ENCODE peak calls at places on chromosome 13, in seven cellular contexts. F is trophoblast cell, C is adrenal gland, E is MM.1S, O is tibial nerve, B is esophagus squamous epithelium, P is fibroblast of lung. W is an unnamed sample.
A peak's percentile ranks its signal among the peaks of the same experiment; 100 is the strongest.

GRCh38 chr13:22357132-22357531 is 686.3 kb downstream of the FGF9 start:
- DNase-seq in C (peak; percentile 10), B (no peak), P (peak; percentile 47), O (no peak), F (no peak), E (no peak), W (no peak)

GRCh38 chr13:27211771-27212364 is 39.5 kb upstream of the RPL21 start:
- DNase-seq in E (no peak), C (peak; percentile 56), P (peak; percentile 67), B (no peak), F (peak; percentile 5), O (no peak), W (no peak)

GRCh38 chr13:23980160-23980551 is 82.9 kb upstream of the C1QTNF9B start:
- DNase-seq in B (peak; percentile 8), P (peak; percentile 76), C (peak; percentile 81), F (peak; percentile 96), O (peak; percentile 59), E (peak; percentile 56), W (peak; percentile 96)

GRCh38 chr13:49218493-49219051 is 1.6 kb upstream of the MLNR start:
- DNase-seq in P (peak; percentile 28), C (no peak), O (no peak), E (no peak), B (no peak), F (peak; percentile 54), W (no peak)

GRCh38 chr13:33125821-33126570 is 109.8 kb downstream of the KL start:
- DNase-seq in O (peak; percentile 53), F (peak; percentile 91), E (no peak), P (peak; percentile 95), C (peak; percentile 88), B (no peak), W (peak; percentile 71)

GRCh38 chr13:107665926-107666458 is 549.3 kb downstream of the LIG4 start:
- DNase-seq in P (no peak), E (no peak), B (no peak), F (no peak), O (no peak), C (no peak), W (no peak)

GRCh38 chr13:27395007-27395510 is 29.4 kb upstream of the GTF3A start:
- DNase-seq in E (no peak), B (no peak), O (no peak), P (no peak), F (no peak), C (no peak), W (no peak)

GRCh38 chr13:81018936-81019335 is 678.0 kb upstream of the SPRY2 start:
- DNase-seq in O (no peak), C (no peak), E (no peak), P (no peak), F (no peak), B (no peak), W (no peak)

GRCh38 chr13:96141032-96141431 is 51.1 kb downstream of the HS6ST3 start:
- DNase-seq in B (no peak), P (peak; percentile 41), C (peak; percentile 13), O (no peak), F (peak; percentile 45), E (peak; percentile 26), W (no peak)

GRCh38 chr13:56182598-56182997 is 958.1 kb upstream of the PRR20A start:
- DNase-seq in B (no peak), E (no peak), O (no peak), F (no peak), P (no peak), C (no peak), W (no peak)
- H3K9me3 ChIP-seq in B (peaks cover 12% of the 10 kb centered on the region), E (no peaks in the 10 kb centered on the region), O (no peaks in the 10 kb centered on the region), F (peaks cover 5% of the 10 kb centered on the region), P (no peaks in the 10 kb centered on the region), C (no peaks in the 10 kb centered on the region), W (no peaks in the 10 kb centered on the region)

DNA sequence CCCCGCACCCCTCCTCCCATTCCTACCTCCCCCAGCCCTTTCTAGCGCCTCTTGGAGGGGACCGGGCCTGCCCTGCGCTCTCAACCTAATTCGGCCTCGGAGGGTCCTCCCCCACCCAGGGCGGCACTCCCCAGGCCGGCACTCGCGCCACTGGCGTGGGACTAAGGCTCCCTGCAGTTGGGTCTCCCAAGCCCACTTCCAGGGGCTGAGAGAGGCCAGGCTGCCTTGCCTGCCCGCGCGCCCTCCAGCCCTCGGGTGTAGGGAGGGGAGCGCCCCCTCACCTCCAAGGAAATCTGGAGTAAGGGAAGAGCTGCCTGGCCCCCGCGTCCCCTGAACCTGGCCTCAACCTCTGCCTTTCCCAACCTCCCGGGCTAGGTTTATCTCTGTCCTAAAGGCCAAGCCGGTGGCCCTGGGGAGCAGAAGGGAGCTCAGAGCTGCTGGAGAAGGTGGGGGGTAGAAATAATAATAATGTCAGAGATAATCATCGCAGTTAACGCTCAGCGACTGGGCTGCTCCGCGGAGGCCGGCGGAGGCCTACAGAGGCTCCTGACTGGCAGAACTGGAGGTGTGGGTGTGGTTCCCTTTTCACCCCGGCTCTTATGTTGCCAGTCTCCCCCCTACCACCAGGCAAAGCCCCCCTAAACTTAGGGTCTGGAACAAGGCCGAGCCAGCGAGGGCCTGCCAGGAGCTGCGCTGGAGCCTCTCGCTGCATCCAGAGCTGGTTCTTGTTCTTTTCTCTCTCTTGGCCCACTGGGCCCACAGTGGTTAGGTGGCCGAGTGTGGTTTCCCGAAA is 9.6 kb downstream of the ZIC2 start:
- DNase-seq in O (no peak), F (no peak), C (no peak), P (no peak), B (no peak), E (no peak), W (no peak)
- H3K4me1 ChIP-seq in O (no peaks in the 10 kb centered on the region), F (no peaks in the 10 kb centered on the region), C (no peaks in the 10 kb centered on the region), P (no peaks in the 10 kb centered on the region), B (no peaks in the 10 kb centered on the region), E (no peaks in the 10 kb centered on the region), W (no peaks in the 10 kb centered on the region)

GRCh38 chr13:111539791-111540446 is 219.5 kb downstream of the TEX29 start:
- DNase-seq in F (no peak), O (no peak), E (no peak), B (no peak), P (no peak), C (no peak), W (no peak)

GRCh38 chr13:111537843-111538499 is 217.5 kb downstream of the TEX29 start:
- DNase-seq in F (no peak), C (no peak), E (no peak), B (no peak), P (no peak), O (no peak), W (no peak)

GRCh38 chr13:111537115-111537728 is 216.8 kb downstream of the TEX29 start:
- DNase-seq in E (no peak), O (no peak), P (no peak), C (no peak), B (no peak), F (no peak), W (no peak)

GRCh38 chr13:111540486-111540885 is 220.0 kb downstream of the TEX29 start:
- DNase-seq in E (no peak), F (no peak), O (no peak), C (no peak), B (no peak), P (no peak), W (no peak)

DNA sequence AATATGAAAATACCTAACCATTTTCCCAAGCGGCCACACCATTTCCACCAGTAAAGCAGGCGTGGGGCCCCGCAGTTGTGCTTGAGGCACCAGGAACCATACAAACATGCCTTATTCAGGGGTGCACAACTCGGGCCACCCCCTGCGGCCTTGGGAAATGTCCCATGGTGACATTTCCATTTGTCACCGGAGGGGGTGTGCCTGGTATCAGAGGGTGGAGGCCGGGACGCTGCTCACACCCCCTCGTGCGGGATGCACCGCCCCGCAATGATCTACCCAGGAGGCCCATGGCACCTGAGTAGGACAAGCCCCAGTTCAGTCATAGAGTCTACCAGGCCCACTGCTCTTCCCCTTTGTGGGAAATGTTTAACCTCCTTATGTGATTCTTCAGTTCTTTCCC is 218.8 kb downstream of the TEX29 start:
- DNase-seq in O (no peak), P (no peak), C (no peak), F (no peak), B (no peak), E (no peak), W (no peak)
- H3K9me3 ChIP-seq in O (no peaks in the 10 kb centered on the region), P (no peaks in the 10 kb centered on the region), C (no peaks in the 10 kb centered on the region), F (peaks cover 2% of the 10 kb centered on the region), B (no peaks in the 10 kb centered on the region), E (no peaks in the 10 kb centered on the region), W (no peaks in the 10 kb centered on the region)

DNA sequence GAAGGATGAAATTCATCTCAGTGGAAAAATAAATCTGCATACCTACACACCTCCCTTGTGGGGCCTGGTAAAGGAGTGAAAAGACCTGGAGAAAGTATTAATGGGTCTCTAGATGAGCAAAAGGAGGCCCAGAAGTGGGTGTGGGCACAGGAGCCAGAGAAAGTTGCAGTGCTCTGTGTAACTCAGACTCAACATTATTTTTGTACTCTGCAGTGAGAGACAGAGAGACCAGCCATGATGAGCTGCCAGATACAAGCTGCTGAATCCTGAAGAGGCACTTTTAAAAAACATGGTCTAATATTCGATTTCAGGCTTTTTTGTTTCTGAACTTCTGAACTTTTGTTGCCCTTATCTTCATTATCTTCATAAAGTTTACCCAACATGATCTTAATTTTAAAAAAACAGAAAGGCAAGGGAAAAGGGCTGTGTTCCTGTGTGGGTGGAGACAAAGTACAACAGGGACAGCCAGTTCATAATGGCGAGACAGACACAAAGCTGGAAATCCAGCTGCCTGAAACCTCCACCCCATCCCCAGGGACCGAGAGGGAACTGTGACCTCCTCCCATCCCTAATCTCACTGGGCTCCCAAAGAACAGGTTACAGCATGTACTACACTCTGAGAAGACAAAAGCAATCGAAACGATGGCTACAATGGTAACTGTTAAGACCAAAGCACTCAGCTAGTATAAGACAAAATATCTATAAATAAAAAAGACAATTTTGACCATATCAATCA is 77.2 kb downstream of the KLF12 start:
- DNase-seq in C (peak; percentile 11), O (peak; percentile 49), B (no peak), E (no peak), F (no peak), P (no peak), W (peak; percentile 77)
- H3K4me1 ChIP-seq in C (no peaks in the 10 kb centered on the region), O (no peaks in the 10 kb centered on the region), B (peaks cover 6% of the 10 kb centered on the region), E (peaks cover 30% of the 10 kb centered on the region), F (no peaks in the 10 kb centered on the region), P (no peaks in the 10 kb centered on the region), W (peaks cover 6% of the 10 kb centered on the region)

GRCh38 chr13:57813641-57814040 is 182.1 kb downstream of the PCDH17 start:
- DNase-seq in B (no peak), P (peak; percentile 30), O (no peak), F (no peak), E (no peak), C (no peak), W (no peak)
- H3K9me3 ChIP-seq in B (no peaks in the 10 kb centered on the region), P (no peaks in the 10 kb centered on the region), O (no peaks in the 10 kb centered on the region), F (no peaks in the 10 kb centered on the region), E (no peaks in the 10 kb centered on the region), C (no peaks in the 10 kb centered on the region), W (no peaks in the 10 kb centered on the region)

DNA sequence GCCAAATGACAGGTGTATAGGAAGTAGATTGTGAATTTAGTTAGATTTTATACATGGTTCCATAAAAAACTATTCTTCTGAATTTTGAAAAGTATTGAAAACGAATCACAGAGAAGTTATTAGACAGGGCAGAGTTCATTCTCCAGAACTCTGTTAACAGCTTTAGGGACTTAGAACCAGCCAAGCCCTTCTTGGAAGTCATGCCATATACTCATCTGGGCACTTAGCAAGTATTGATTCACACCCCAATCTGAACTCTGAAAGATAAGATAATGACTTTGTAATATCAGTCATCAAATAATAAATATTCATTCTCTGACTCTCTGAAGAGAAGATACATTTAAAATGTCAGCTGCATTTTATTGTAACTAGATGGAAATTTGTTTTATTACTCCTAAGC is 43.9 kb upstream of the ITM2B start:
- DNase-seq in C (no peak), B (no peak), F (no peak), O (no peak), E (no peak), P (no peak), W (no peak)
- H3K4me1 ChIP-seq in C (no peaks in the 10 kb centered on the region), B (no peaks in the 10 kb centered on the region), F (no peaks in the 10 kb centered on the region), O (no peaks in the 10 kb centered on the region), E (no peaks in the 10 kb centered on the region), P (no peaks in the 10 kb centered on the region), W (no peaks in the 10 kb centered on the region)

GRCh38 chr13:40876020-40876738 is 86.8 kb downstream of the SLC25A15 start:
- DNase-seq in E (no peak), O (no peak), P (no peak), B (no peak), C (no peak), F (peak; percentile 90), W (no peak)
- H3K9me3 ChIP-seq in E (no peaks in the 10 kb centered on the region), O (peaks cover 5% of the 10 kb centered on the region), P (no peaks in the 10 kb centered on the region), B (peaks cover 38% of the 10 kb centered on the region), C (peaks cover 19% of the 10 kb centered on the region), F (peaks cover 32% of the 10 kb centered on the region), W (peaks cover 12% of the 10 kb centered on the region)

W was measured in right cardiac atrium.